ENCODE peak calls at places on chromosomes 7 and 10, in five cellular contexts. One of them, this sample, is unnamed.

GRCh38 chr7:42495251-42495650 is 258.2 kb upstream of the GLI3 start:
- DNase-seq in HT-29: no peak
- DNase-seq in body of pancreas: no peak
- DNase-seq in sigmoid colon: no peak
- DNase-seq in T1000: no peak
- DNase-seq in this sample: no peak

GRCh38 chr7:50092579-50093411 is at the start of gene ZPBP:
- DNase-seq in HT-29: peak
- DNase-seq in T1000: no peak
- DNase-seq in sigmoid colon: no peak
- DNase-seq in body of pancreas: peak
- DNase-seq in this sample: peak

GRCh38 chr10:114663631-114664030 is 5.6 kb upstream of the ABLIM1 start:
- DNase-seq in body of pancreas: peak
- DNase-seq in HT-29: no peak
- DNase-seq in T1000: no peak
- DNase-seq in sigmoid colon: no peak
- DNase-seq in this sample: no peak

GRCh38 chr7:128161466-128162125 is 79.5 kb upstream of the LEP start:
- DNase-seq in sigmoid colon: no peak
- DNase-seq in body of pancreas: no peak
- DNase-seq in HT-29: no peak
- DNase-seq in T1000: no peak
- DNase-seq in this sample: no peak

GRCh38 chr7:142303650-142304049 is 45.8 kb upstream of the PRSS58 start:
- DNase-seq in HT-29: peak
- DNase-seq in T1000: no peak
- DNase-seq in body of pancreas: no peak
- DNase-seq in sigmoid colon: no peak
- DNase-seq in this sample: peak

GRCh38 chr10:89563861-89564478 is 28.6 kb upstream of the SLC16A12 start:
- DNase-seq in HT-29: peak
- DNase-seq in sigmoid colon: no peak
- DNase-seq in T1000: no peak
- DNase-seq in body of pancreas: no peak
- DNase-seq in this sample: peak

GRCh38 chr7:134891262-134892001 is 94.9 kb upstream of the AGBL3 start:
- DNase-seq in T1000: peak
- DNase-seq in HT-29: peak
- DNase-seq in sigmoid colon: peak
- DNase-seq in body of pancreas: peak
- DNase-seq in this sample: no peak

GRCh38 chr10:13528138-13528874 is 508 bp downstream of the BEND7 start:
- DNase-seq in T1000: no peak
- DNase-seq in sigmoid colon: peak
- DNase-seq in HT-29: no peak
- DNase-seq in body of pancreas: peak
- DNase-seq in this sample: no peak

GRCh38 chr10:86401588-86402282 is 35.1 kb upstream of the GRID1 start:
- DNase-seq in sigmoid colon: no peak
- DNase-seq in body of pancreas: peak
- DNase-seq in T1000: no peak
- DNase-seq in HT-29: peak
- DNase-seq in this sample: no peak

GRCh38 chr10:105259201-105259600 is 618.1 kb downstream of the SORCS3 start:
- DNase-seq in HT-29: no peak
- DNase-seq in sigmoid colon: no peak
- DNase-seq in body of pancreas: no peak
- DNase-seq in T1000: no peak
- DNase-seq in this sample: no peak

GRCh38 chr7:143000648-143001047 is 26.3 kb downstream of the OR9A2 start:
- DNase-seq in body of pancreas: no peak
- DNase-seq in T1000: no peak
- DNase-seq in sigmoid colon: no peak
- DNase-seq in HT-29: no peak
- DNase-seq in this sample: no peak

GRCh38 chr7:458511-459245 is 61.0 kb downstream of the PDGFA start:
- DNase-seq in sigmoid colon: no peak
- DNase-seq in T1000: no peak
- DNase-seq in body of pancreas: no peak
- DNase-seq in HT-29: no peak
- DNase-seq in this sample: no peak

GRCh38 chr10:52215745-52216361 is 98.2 kb upstream of the DKK1 start:
- DNase-seq in T1000: peak
- DNase-seq in body of pancreas: peak
- DNase-seq in HT-29: peak
- DNase-seq in sigmoid colon: no peak
- DNase-seq in this sample: peak

GRCh38 chr10:116201011-116201410 is 72.0 kb downstream of the GFRA1 start:
- DNase-seq in body of pancreas: no peak
- DNase-seq in T1000: no peak
- DNase-seq in HT-29: no peak
- DNase-seq in sigmoid colon: no peak
- DNase-seq in this sample: no peak

GRCh38 chr7:150903627-150904026 is 51.3 kb downstream of the AOC1 start:
- DNase-seq in body of pancreas: peak
- DNase-seq in T1000: peak
- DNase-seq in HT-29: peak
- DNase-seq in sigmoid colon: peak
- DNase-seq in this sample: no peak

GRCh38 chr7:1558181-1558811 is 2.3 kb upstream of the TMEM184A start:
- DNase-seq in sigmoid colon: no peak
- DNase-seq in body of pancreas: peak
- DNase-seq in HT-29: no peak
- DNase-seq in T1000: no peak
- DNase-seq in this sample: no peak

GRCh38 chr7:69228212-69228811 is 370.0 kb upstream of the AUTS2 start:
- DNase-seq in HT-29: no peak
- DNase-seq in sigmoid colon: no peak
- DNase-seq in body of pancreas: no peak
- DNase-seq in T1000: no peak
- DNase-seq in this sample: no peak

GRCh38 chr7:27243340-27244163 is 950 bp downstream of the EVX1 start:
- DNase-seq in HT-29: no peak
- DNase-seq in T1000: no peak
- DNase-seq in body of pancreas: no peak
- DNase-seq in sigmoid colon: no peak
- DNase-seq in this sample: no peak

GRCh38 chr10:30647089-30647488 is 17.5 kb upstream of the LYZL2 start:
- DNase-seq in body of pancreas: no peak
- DNase-seq in sigmoid colon: no peak
- DNase-seq in T1000: no peak
- DNase-seq in HT-29: no peak
- DNase-seq in this sample: no peak

GRCh38 chr7:104275900-104276299 is 52.5 kb upstream of the LHFPL3 start:
- DNase-seq in sigmoid colon: no peak
- DNase-seq in T1000: no peak
- DNase-seq in HT-29: no peak
- DNase-seq in body of pancreas: no peak
- DNase-seq in this sample: no peak

GRCh38 chr10:126959906-126960685 is 54.9 kb downstream of the DOCK1 start:
- DNase-seq in sigmoid colon: no peak
- DNase-seq in T1000: no peak
- DNase-seq in HT-29: no peak
- DNase-seq in body of pancreas: no peak
- DNase-seq in this sample: no peak

GRCh38 chr7:27178366-27178765 is 4.2 kb upstream of the HOXA10 start:
- DNase-seq in T1000: no peak
- DNase-seq in sigmoid colon: peak
- DNase-seq in body of pancreas: no peak
- DNase-seq in HT-29: no peak
- DNase-seq in this sample: no peak

GRCh38 chr7:2939193-2939885 is 95.2 kb upstream of the GNA12 start:
- DNase-seq in HT-29: no peak
- DNase-seq in body of pancreas: no peak
- DNase-seq in T1000: no peak
- DNase-seq in sigmoid colon: peak
- DNase-seq in this sample: no peak

GRCh38 chr10:986881-987634 is 1.2 kb upstream of the GTPBP4 start:
- DNase-seq in T1000: no peak
- DNase-seq in sigmoid colon: no peak
- DNase-seq in body of pancreas: no peak
- DNase-seq in HT-29: no peak
- DNase-seq in this sample: no peak

GRCh38 chr10:62708569-62708968 is 96.0 kb upstream of the ADO start:
- DNase-seq in T1000: no peak
- DNase-seq in body of pancreas: no peak
- DNase-seq in sigmoid colon: no peak
- DNase-seq in HT-29: no peak
- DNase-seq in this sample: no peak

GRCh38 chr7:610531-611280 is 91.1 kb upstream of the PDGFA start:
- DNase-seq in body of pancreas: no peak
- DNase-seq in HT-29: no peak
- DNase-seq in T1000: no peak
- DNase-seq in sigmoid colon: no peak
- DNase-seq in this sample: no peak

GRCh38 chr7:6256709-6257535 is 15.5 kb downstream of the CYTH3 start:
- DNase-seq in HT-29: no peak
- DNase-seq in sigmoid colon: no peak
- DNase-seq in body of pancreas: no peak
- DNase-seq in T1000: no peak
- DNase-seq in this sample: peak

GRCh38 chr7:18140943-18141342 is 113.3 kb upstream of the PRPS1L1 start:
- DNase-seq in body of pancreas: no peak
- DNase-seq in sigmoid colon: no peak
- DNase-seq in HT-29: no peak
- DNase-seq in T1000: no peak
- DNase-seq in this sample: no peak

GRCh38 chr10:86654411-86655172 is at the start of gene OPN4:
- DNase-seq in body of pancreas: no peak
- DNase-seq in T1000: peak
- DNase-seq in sigmoid colon: peak
- DNase-seq in HT-29: no peak
- DNase-seq in this sample: no peak

GRCh38 chr7:124162667-124163066 is 129.8 kb upstream of the TMEM229A start:
- DNase-seq in T1000: peak
- DNase-seq in HT-29: no peak
- DNase-seq in sigmoid colon: no peak
- DNase-seq in body of pancreas: no peak
- DNase-seq in this sample: no peak

GRCh38 chr10:52525761-52526160 is 211.7 kb downstream of the DKK1 start:
- DNase-seq in T1000: no peak
- DNase-seq in body of pancreas: no peak
- DNase-seq in sigmoid colon: no peak
- DNase-seq in HT-29: peak
- DNase-seq in this sample: no peak

GRCh38 chr7:48085433-48085791 is 3.7 kb upstream of the UPP1 start:
- DNase-seq in body of pancreas: no peak
- DNase-seq in sigmoid colon: no peak
- DNase-seq in T1000: no peak
- DNase-seq in HT-29: peak
- DNase-seq in this sample: no peak

GRCh38 chr10:63722537-63722936 is 201.3 kb downstream of the REEP3 start:
- DNase-seq in sigmoid colon: peak
- DNase-seq in T1000: no peak
- DNase-seq in HT-29: peak
- DNase-seq in body of pancreas: peak
- DNase-seq in this sample: no peak

GRCh38 chr7:381211-382117 is 91.5 kb downstream of the FOXL3 start:
- DNase-seq in HT-29: no peak
- DNase-seq in body of pancreas: peak
- DNase-seq in sigmoid colon: no peak
- DNase-seq in T1000: no peak
- DNase-seq in this sample: no peak

GRCh38 chr7:41060796-41061195 is 642.1 kb downstream of the INHBA start:
- DNase-seq in T1000: no peak
- DNase-seq in sigmoid colon: no peak
- DNase-seq in body of pancreas: no peak
- DNase-seq in HT-29: no peak
- DNase-seq in this sample: no peak

GRCh38 chr7:5204546-5204945 is 14.5 kb downstream of the WIPI2 start:
- DNase-seq in body of pancreas: no peak
- DNase-seq in T1000: no peak
- DNase-seq in sigmoid colon: no peak
- DNase-seq in HT-29: no peak
- DNase-seq in this sample: no peak

GRCh38 chr7:66859794-66860645 is 61.0 kb upstream of the TMEM248 start:
- DNase-seq in sigmoid colon: no peak
- DNase-seq in T1000: no peak
- DNase-seq in body of pancreas: no peak
- DNase-seq in HT-29: no peak
- DNase-seq in this sample: no peak

GRCh38 chr7:51082096-51082840 is 234.3 kb downstream of the COBL start:
- DNase-seq in sigmoid colon: no peak
- DNase-seq in body of pancreas: no peak
- DNase-seq in HT-29: no peak
- DNase-seq in T1000: no peak
- DNase-seq in this sample: no peak